ENCODE peak calls at places on chromosome 2, in six cellular contexts. J is SJSA1, P is brain microvascular endothelial cell, G is fibroblast of lung, N is tibial nerve, W is uterus. M is an unnamed sample.

GRCh38 chr2:110837421-110838409 is 105.3 kb downstream of the ACOXL start:
- DNase-seq in G (no peak), J (no peak), W (no peak), N (no peak), P (no peak), M (peak)

GRCh38 chr2:20190862-20191713 is 33.8 kb downstream of the SDC1 start:
- DNase-seq in W (no peak), J (no peak), G (peak), P (no peak), N (no peak), M (peak)

GRCh38 chr2:240320561-240321091 is 114.8 kb upstream of the GPC1 start:
- DNase-seq in W (no peak), J (no peak), P (no peak), N (no peak), G (peak), M (no peak)

GRCh38 chr2:119246884-119247843 is 23.5 kb downstream of the STEAP3 start:
- DNase-seq in N (no peak), G (no peak), W (no peak), J (no peak), P (no peak), M (peak)

GRCh38 chr2:48651127-48651526 is 33.5 kb downstream of the GTF2A1L start:
- DNase-seq in N (no peak), W (no peak), J (no peak), P (peak), G (peak), M (no peak)

GRCh38 chr2:105721991-105722511 is 22.7 kb upstream of the NCK2 start:
- DNase-seq in P (no peak), G (no peak), W (no peak), N (no peak), J (no peak), M (no peak)

GRCh38 chr2:164599954-164600589 is 21.2 kb downstream of the GRB14 start:
- DNase-seq in N (peak), J (peak), W (no peak), G (peak), P (peak), M (peak)

GRCh38 chr2:201781583-201782051 is 884 bp upstream of the ALS2 start:
- DNase-seq in W (no peak), P (no peak), N (no peak), G (no peak), J (no peak), M (peak)

GRCh38 chr2:136319227-136319626 is 201.3 kb upstream of the CXCR4 start:
- DNase-seq in J (no peak), N (no peak), W (no peak), G (no peak), P (no peak), M (peak)

DNA sequence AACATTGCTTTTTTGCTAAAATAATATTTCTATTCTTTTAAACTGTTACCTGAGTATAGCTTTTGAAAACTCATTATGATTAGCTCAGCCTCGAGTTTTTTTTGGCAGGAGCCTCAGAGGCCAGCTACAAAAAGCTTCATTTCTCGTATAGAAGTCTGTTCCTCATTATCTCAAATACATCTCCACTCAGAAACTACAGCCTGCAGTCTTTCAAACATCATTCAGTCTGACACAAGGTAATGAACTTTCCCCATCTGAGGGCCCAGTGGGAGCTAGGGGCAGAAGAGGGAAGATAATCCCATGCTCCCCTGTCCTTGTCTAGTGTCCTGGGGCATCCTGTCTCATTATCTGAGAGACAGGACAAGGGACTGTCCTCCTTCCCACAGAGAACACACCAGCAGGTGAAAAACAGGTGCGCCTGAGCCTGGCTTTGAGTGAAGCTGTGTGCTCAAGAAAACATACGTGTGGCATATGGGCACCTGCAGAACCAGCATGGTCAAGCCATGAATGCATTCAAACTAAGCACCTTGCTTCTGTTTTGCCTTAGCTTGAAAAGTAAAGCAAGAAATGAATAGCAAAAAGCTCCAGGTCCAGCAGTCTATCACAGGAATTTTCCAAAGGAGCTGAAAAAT is 247.5 kb downstream of the MREG start:
- DNase-seq in W (no peak), G (no peak), J (no peak), P (no peak), N (no peak), M (no peak)
- H3K4me3 ChIP-seq in W (no peak), G (no peak), J (no peak), P (no peak), N (no peak), M (no peak)

GRCh38 chr2:200609027-200609614 is 23.3 kb downstream of the AOX1 start:
- DNase-seq in N (peak), P (peak), G (peak), J (peak), W (no peak), M (no peak)
- H3K4me3 ChIP-seq in N (no peak), P (no peak), G (no peak), J (peak), W (no peak), M (no peak)

DNA sequence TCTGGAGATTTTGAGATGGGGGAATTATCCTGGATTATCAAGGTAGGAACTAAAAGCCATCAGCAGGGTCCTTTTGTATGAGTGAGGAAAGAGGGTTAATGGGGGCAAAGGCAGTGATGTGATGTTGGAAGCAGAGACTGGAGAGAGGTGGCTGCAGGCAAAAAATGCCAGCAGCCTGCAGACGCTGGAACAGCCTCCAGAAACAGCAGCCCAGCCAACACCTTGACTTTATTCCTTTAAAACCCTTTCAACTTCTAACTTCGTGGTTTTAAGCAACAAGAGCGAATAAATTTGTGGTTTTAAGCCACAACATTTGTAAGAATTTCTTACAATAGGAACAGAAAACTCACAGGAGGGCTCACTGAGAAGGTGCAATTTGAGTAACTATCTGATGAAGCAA is 523.1 kb upstream of the HS6ST1 start:
- DNase-seq in G (no peak), N (no peak), W (no peak), P (no peak), J (no peak), M (no peak)
- H3K4me3 ChIP-seq in G (no peak), N (no peak), W (no peak), P (no peak), J (no peak), M (no peak)

DNA sequence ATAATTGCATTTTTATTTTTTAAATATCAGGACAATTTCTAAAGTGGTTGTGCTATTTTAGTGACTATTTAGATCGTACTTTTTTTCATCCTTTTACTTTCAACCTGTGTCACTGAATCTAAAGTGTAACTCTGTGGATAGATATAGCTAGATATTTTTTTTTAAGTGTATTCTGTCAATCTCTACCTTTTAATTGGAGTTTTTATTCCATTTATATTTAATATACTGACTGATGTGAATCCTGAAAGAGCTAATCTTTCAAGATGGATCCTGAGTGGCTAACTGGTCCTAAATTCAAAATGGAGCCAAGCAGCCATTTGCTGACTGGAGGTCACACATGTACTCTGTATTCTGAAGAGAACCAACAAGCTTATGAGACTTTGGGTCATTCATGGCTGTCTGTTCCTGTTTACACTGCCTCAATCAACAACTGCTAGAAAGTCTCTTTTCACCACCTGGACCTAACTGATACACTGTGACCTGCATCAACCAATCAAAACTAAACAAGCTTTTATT is 4.6 kb upstream of the PSMD14 start:
- DNase-seq in G (no peak), W (no peak), P (no peak), J (no peak), N (no peak), M (no peak)
- H3K4me3 ChIP-seq in G (no peak), W (no peak), P (no peak), J (no peak), N (no peak), M (no peak)

DNA sequence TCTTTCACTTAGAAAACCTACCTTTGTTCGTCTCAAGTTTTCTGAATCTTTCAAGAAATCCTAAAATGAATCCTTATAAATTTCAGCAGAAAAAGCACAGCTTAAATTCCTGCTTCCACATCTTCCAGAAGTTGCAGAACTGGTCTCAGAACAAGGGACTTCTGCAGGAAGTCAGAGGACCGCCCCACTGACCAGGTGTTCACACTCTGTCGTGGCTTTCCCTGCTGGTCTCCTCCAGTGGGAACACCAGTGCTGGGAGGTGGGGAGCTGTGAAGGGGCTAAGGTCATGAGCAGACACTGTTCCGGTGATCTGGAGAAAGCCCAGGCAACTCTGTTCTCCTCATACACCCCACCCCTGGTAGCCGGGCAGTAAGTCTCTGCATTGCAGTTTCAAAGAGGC is 3.5 kb downstream of the FAM110C start:
- DNase-seq in W (no peak), N (no peak), P (no peak), J (no peak), G (no peak), M (no peak)
- H3K4me3 ChIP-seq in W (no peak), N (no peak), P (no peak), J (no peak), G (no peak), M (no peak)

GRCh38 chr2:117985092-117985491 is 28.8 kb downstream of the CCDC93 start:
- DNase-seq in N (no peak), W (no peak), P (no peak), J (no peak), G (no peak), M (peak)

GRCh38 chr2:117983040-117983439 is 30.8 kb downstream of the CCDC93 start:
- DNase-seq in J (no peak), W (no peak), G (peak), P (no peak), N (no peak), M (no peak)

GRCh38 chr2:117984208-117984607 is 29.7 kb downstream of the CCDC93 start:
- DNase-seq in N (no peak), W (no peak), J (no peak), G (no peak), P (no peak), M (no peak)

GRCh38 chr2:117989854-117990438 is 23.9 kb downstream of the CCDC93 start:
- DNase-seq in G (no peak), N (no peak), P (no peak), W (no peak), J (no peak), M (no peak)

GRCh38 chr2:117987121-117987520 is 26.7 kb downstream of the CCDC93 start:
- DNase-seq in W (no peak), J (no peak), N (no peak), P (no peak), G (no peak), M (no peak)
- H3K4me3 ChIP-seq in W (no peak), J (no peak), N (no peak), P (no peak), G (no peak), M (no peak)

GRCh38 chr2:159090514-159091201 is 122.2 kb downstream of the TANC1 start:
- DNase-seq in P (no peak), N (no peak), G (peak), J (peak), W (no peak), M (no peak)
- H3K4me3 ChIP-seq in P (no peak), N (no peak), G (no peak), J (no peak), W (no peak), M (no peak)

DNA sequence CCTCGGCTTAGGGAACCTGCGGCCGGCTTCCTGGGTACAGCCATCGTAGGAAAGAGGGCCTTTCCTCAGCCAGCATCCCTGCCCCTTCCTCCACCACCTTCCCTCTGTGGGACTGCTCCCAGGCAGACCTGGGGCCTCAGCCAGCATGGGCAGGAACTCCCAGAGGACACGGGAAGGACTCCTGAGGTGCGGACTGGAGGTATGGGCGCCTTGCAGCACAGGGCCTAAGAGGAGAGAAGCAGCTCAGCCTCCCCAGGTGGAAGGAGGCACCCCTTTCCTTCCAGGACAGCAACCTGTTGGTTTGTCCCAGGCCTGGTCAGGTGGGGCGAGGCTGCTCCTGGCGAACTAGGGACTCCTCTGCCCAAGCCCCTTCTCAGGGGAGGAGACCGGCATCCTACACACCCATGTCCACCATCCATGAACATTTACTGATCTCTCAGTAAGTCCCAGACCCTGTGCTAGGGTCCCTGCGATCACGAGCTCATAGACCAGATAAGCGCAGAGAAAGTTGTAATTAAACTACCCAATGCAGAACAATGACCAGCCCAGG is 98.9 kb upstream of the ID2 start:
- DNase-seq in W (no peak), P (no peak), N (no peak), G (no peak), J (no peak), M (no peak)
- H3K4me3 ChIP-seq in W (no peak), P (no peak), N (no peak), G (no peak), J (no peak), M (no peak)

GRCh38 chr2:129913695-129914495 is 65.6 kb upstream of the RAB6C start:
- DNase-seq in J (no peak), P (no peak), W (no peak), N (no peak), G (no peak), M (no peak)
- H3K4me3 ChIP-seq in J (no peak), P (no peak), W (no peak), N (no peak), G (no peak), M (no peak)

GRCh38 chr2:168469281-168469988 is 13.4 kb downstream of the CERS6 start:
- DNase-seq in G (no peak), P (no peak), J (no peak), N (no peak), W (no peak), M (no peak)
- H3K4me3 ChIP-seq in G (no peak), P (no peak), J (no peak), N (no peak), W (no peak), M (no peak)

M was measured in H7.